ENCODE peak calls at places on chromosomes 16 and 17, in four cellular contexts. One of them, this sample, is unnamed.

GRCh38 chr17:43598359-43599045 is 52.4 kb upstream of the ETV4 start:
- DNase-seq in cardiac fibroblast: no peak
- DNase-seq in SK-N-SH: no peak
- DNase-seq in lung: no peak
- DNase-seq in this sample: no peak

GRCh38 chr16:56019274-56019673 is 144.1 kb upstream of the CES5A start:
- DNase-seq in SK-N-SH: peak
- DNase-seq in lung: no peak
- DNase-seq in cardiac fibroblast: no peak
- DNase-seq in this sample: no peak

GRCh38 chr16:16149710-16150116 is 73.6 kb downstream of the ABCC6 start:
- DNase-seq in cardiac fibroblast: no peak
- DNase-seq in lung: no peak
- DNase-seq in SK-N-SH: no peak
- DNase-seq in this sample: no peak

GRCh38 chr17:70017941-70018340 is 57.1 kb upstream of the KCNJ16 start:
- DNase-seq in lung: no peak
- DNase-seq in cardiac fibroblast: no peak
- DNase-seq in SK-N-SH: no peak
- DNase-seq in this sample: no peak

GRCh38 chr16:63080736-63081135 is 1044.5 kb upstream of the CDH8 start:
- DNase-seq in SK-N-SH: no peak
- DNase-seq in lung: no peak
- DNase-seq in cardiac fibroblast: no peak
- DNase-seq in this sample: no peak

GRCh38 chr17:978110-979093 is 1.2 kb downstream of the NXN start:
- DNase-seq in SK-N-SH: peak
- DNase-seq in cardiac fibroblast: peak
- DNase-seq in lung: no peak
- DNase-seq in this sample: no peak

GRCh38 chr17:65172511-65173136 is 35.5 kb downstream of the RGS9 start:
- DNase-seq in cardiac fibroblast: no peak
- DNase-seq in SK-N-SH: no peak
- DNase-seq in lung: no peak
- DNase-seq in this sample: no peak

GRCh38 chr17:36590082-36590481 is 1.6 kb upstream of the DHRS11 start:
- DNase-seq in cardiac fibroblast: peak
- DNase-seq in lung: no peak
- DNase-seq in SK-N-SH: no peak
- DNase-seq in this sample: no peak

GRCh38 chr16:74561626-74562025 is 45.3 kb downstream of the GLG1 start:
- DNase-seq in lung: no peak
- DNase-seq in cardiac fibroblast: no peak
- DNase-seq in SK-N-SH: no peak
- DNase-seq in this sample: no peak

GRCh38 chr16:14486520-14487303 is 143.3 kb downstream of the PARN start:
- DNase-seq in lung: peak
- DNase-seq in SK-N-SH: peak
- DNase-seq in cardiac fibroblast: peak
- DNase-seq in this sample: peak

GRCh38 chr17:59803377-59803757 is 89.4 kb downstream of the TUBD1 start:
- DNase-seq in cardiac fibroblast: no peak
- DNase-seq in SK-N-SH: no peak
- DNase-seq in lung: no peak
- DNase-seq in this sample: no peak

GRCh38 chr17:14748036-14748715 is 447.3 kb downstream of the HS3ST3B1 start:
- DNase-seq in lung: no peak
- DNase-seq in SK-N-SH: no peak
- DNase-seq in cardiac fibroblast: no peak
- DNase-seq in this sample: no peak

GRCh38 chr17:45648642-45649041 is 135.5 kb upstream of the CRHR1 start:
- DNase-seq in lung: no peak
- DNase-seq in SK-N-SH: peak
- DNase-seq in cardiac fibroblast: no peak
- DNase-seq in this sample: peak

GRCh38 chr16:58418601-58419000 is 26.3 kb downstream of the GINS3 start:
- DNase-seq in cardiac fibroblast: peak
- DNase-seq in lung: no peak
- DNase-seq in SK-N-SH: no peak
- DNase-seq in this sample: no peak

GRCh38 chr17:8140058-8140412 is 12.2 kb downstream of the PER1 start:
- DNase-seq in cardiac fibroblast: no peak
- DNase-seq in SK-N-SH: peak
- DNase-seq in lung: no peak
- DNase-seq in this sample: peak

GRCh38 chr17:67902531-67903231 is 77.4 kb downstream of the BPTF start:
- DNase-seq in SK-N-SH: no peak
- DNase-seq in lung: no peak
- DNase-seq in cardiac fibroblast: peak
- DNase-seq in this sample: no peak

GRCh38 chr16:57477531-57478202 is 8.6 kb downstream of the DOK4 start:
- DNase-seq in lung: no peak
- DNase-seq in SK-N-SH: peak
- DNase-seq in cardiac fibroblast: no peak
- DNase-seq in this sample: no peak

GRCh38 chr17:40938981-40939380 is 1.5 kb upstream of the KRT23 start:
- DNase-seq in cardiac fibroblast: no peak
- DNase-seq in SK-N-SH: no peak
- DNase-seq in lung: no peak
- DNase-seq in this sample: no peak

GRCh38 chr16:49684731-49685130 is 171.2 kb downstream of the ZNF423 start:
- DNase-seq in lung: no peak
- DNase-seq in SK-N-SH: no peak
- DNase-seq in cardiac fibroblast: no peak
- DNase-seq in this sample: no peak

GRCh38 chr17:81398855-81399451 is 3.7 kb downstream of the BAHCC1 start:
- DNase-seq in lung: no peak
- DNase-seq in SK-N-SH: no peak
- DNase-seq in cardiac fibroblast: no peak
- DNase-seq in this sample: no peak

GRCh38 chr16:22300427-22301071 is 3.3 kb downstream of the POLR3E start:
- DNase-seq in cardiac fibroblast: peak
- DNase-seq in SK-N-SH: peak
- DNase-seq in lung: peak
- DNase-seq in this sample: peak

GRCh38 chr16:72050769-72051464 is 3.4 kb upstream of the HP start:
- DNase-seq in cardiac fibroblast: no peak
- DNase-seq in SK-N-SH: no peak
- DNase-seq in lung: peak
- DNase-seq in this sample: no peak

GRCh38 chr16:12252616-12253015 is 276.1 kb downstream of the SNX29 start:
- DNase-seq in SK-N-SH: no peak
- DNase-seq in cardiac fibroblast: no peak
- DNase-seq in lung: no peak
- DNase-seq in this sample: no peak

GRCh38 chr17:7021993-7022778 is 664 bp upstream of the BCL6B start:
- DNase-seq in SK-N-SH: peak
- DNase-seq in cardiac fibroblast: peak
- DNase-seq in lung: peak
- DNase-seq in this sample: peak

GRCh38 chr16:13110124-13110796 is 208.9 kb downstream of the SHISA9 start:
- DNase-seq in SK-N-SH: no peak
- DNase-seq in lung: no peak
- DNase-seq in cardiac fibroblast: no peak
- DNase-seq in this sample: peak

GRCh38 chr16:69535123-69536050 is 30.4 kb upstream of the NFAT5 start:
- DNase-seq in lung: no peak
- DNase-seq in SK-N-SH: no peak
- DNase-seq in cardiac fibroblast: peak
- DNase-seq in this sample: no peak

GRCh38 chr17:61468263-61468907 is 16.2 kb downstream of the TBX4 start:
- DNase-seq in SK-N-SH: no peak
- DNase-seq in cardiac fibroblast: no peak
- DNase-seq in lung: no peak
- DNase-seq in this sample: no peak

GRCh38 chr16:12354296-12354818 is 377.8 kb downstream of the SNX29 start:
- DNase-seq in cardiac fibroblast: no peak
- DNase-seq in lung: no peak
- DNase-seq in SK-N-SH: no peak
- DNase-seq in this sample: no peak

GRCh38 chr16:2840914-2841313 is 10.8 kb downstream of the ZG16B start:
- DNase-seq in cardiac fibroblast: no peak
- DNase-seq in SK-N-SH: no peak
- DNase-seq in lung: no peak
- DNase-seq in this sample: no peak

GRCh38 chr16:54066451-54067056 is 220.0 kb downstream of the IRX3 start:
- DNase-seq in SK-N-SH: no peak
- DNase-seq in lung: no peak
- DNase-seq in cardiac fibroblast: peak
- DNase-seq in this sample: no peak

GRCh38 chr16:82629441-82630027 is 2.8 kb downstream of the CDH13 start:
- DNase-seq in lung: no peak
- DNase-seq in cardiac fibroblast: peak
- DNase-seq in SK-N-SH: no peak
- DNase-seq in this sample: no peak

GRCh38 chr16:87086156-87086555 is 231.0 kb downstream of the C16orf95 start:
- DNase-seq in SK-N-SH: no peak
- DNase-seq in cardiac fibroblast: peak
- DNase-seq in lung: no peak
- DNase-seq in this sample: no peak

GRCh38 chr17:29084476-29085148 is 41.7 kb downstream of the PIPOX start:
- DNase-seq in cardiac fibroblast: no peak
- DNase-seq in lung: no peak
- DNase-seq in SK-N-SH: peak
- DNase-seq in this sample: no peak

GRCh38 chr16:73071131-73071940 is 23.4 kb upstream of the ZFHX3 start:
- DNase-seq in cardiac fibroblast: peak
- DNase-seq in SK-N-SH: peak
- DNase-seq in lung: no peak
- DNase-seq in this sample: peak

GRCh38 chr16:67430504-67431076 is 331 bp upstream of the HSD11B2 start:
- DNase-seq in lung: no peak
- DNase-seq in SK-N-SH: peak
- DNase-seq in cardiac fibroblast: no peak
- DNase-seq in this sample: no peak

GRCh38 chr16:12675852-12676251 is 127.8 kb downstream of the CPPED1 start:
- DNase-seq in lung: no peak
- DNase-seq in SK-N-SH: no peak
- DNase-seq in cardiac fibroblast: peak
- DNase-seq in this sample: no peak

GRCh38 chr17:64278614-64279013 is 15.6 kb upstream of the TEX2 start:
- DNase-seq in lung: no peak
- DNase-seq in cardiac fibroblast: peak
- DNase-seq in SK-N-SH: no peak
- DNase-seq in this sample: no peak

GRCh38 chr17:50028207-50029120 is 27.4 kb upstream of the ITGA3 start:
- DNase-seq in lung: peak
- DNase-seq in cardiac fibroblast: peak
- DNase-seq in SK-N-SH: peak
- DNase-seq in this sample: peak

GRCh38 chr17:61460796-61461585 is 8.8 kb downstream of the TBX4 start:
- DNase-seq in SK-N-SH: no peak
- DNase-seq in cardiac fibroblast: no peak
- DNase-seq in lung: no peak
- DNase-seq in this sample: no peak

GRCh38 chr17:17706140-17707060 is 25.1 kb downstream of the RAI1 start:
- DNase-seq in SK-N-SH: no peak
- DNase-seq in lung: no peak
- DNase-seq in cardiac fibroblast: no peak
- DNase-seq in this sample: no peak
- TF ChIP-seq CTCF in SK-N-SH: no peak
- TF ChIP-seq CTCF in lung: no peak
- TF ChIP-seq CTCF in cardiac fibroblast: no peak
- TF ChIP-seq CTCF in this sample: peak

GRCh38 chr16:81076566-81077076 is 417 bp downstream of the C16orf46 start:
- DNase-seq in SK-N-SH: peak
- DNase-seq in cardiac fibroblast: peak
- DNase-seq in lung: peak
- DNase-seq in this sample: peak
- TF ChIP-seq CTCF in SK-N-SH: no peak
- TF ChIP-seq CTCF in cardiac fibroblast: no peak
- TF ChIP-seq CTCF in lung: no peak
- TF ChIP-seq CTCF in this sample: no peak

DNA sequence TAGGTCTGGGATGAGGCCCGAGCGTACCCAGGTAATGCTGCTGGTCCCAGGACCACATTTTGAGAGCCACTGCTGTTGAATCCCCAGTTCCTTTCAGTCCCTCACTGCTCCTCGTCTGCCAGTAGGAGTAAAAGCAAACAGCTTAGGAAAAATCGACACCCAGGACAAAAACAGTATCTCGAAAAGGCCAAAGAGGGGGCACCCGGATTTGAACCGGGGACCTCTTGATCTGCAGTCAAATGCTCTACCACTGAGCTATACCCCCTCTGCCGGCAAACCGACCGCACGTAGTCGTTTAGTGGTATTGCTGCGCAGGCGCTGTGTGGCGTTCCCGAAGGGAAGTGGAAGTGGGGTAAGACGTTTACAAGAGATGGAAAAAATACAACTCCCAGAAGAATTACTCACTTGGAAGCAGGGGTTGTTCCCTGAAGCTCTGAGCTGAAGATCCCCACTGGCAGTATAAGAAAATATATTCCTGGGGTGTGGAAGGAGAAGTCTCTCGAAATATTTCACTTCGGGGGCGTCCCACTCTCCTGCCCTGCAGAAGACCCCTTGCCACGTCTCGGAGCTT is 2.2 kb upstream of the PLXDC1 start:
- DNase-seq in cardiac fibroblast: peak
- DNase-seq in SK-N-SH: peak
- DNase-seq in lung: peak
- DNase-seq in this sample: peak
- TF ChIP-seq CTCF in cardiac fibroblast: peak
- TF ChIP-seq CTCF in SK-N-SH: no peak
- TF ChIP-seq CTCF in lung: no peak
- TF ChIP-seq CTCF in this sample: no peak

GRCh38 chr16:1429631-1430030 is 1.2 kb upstream of the PERCC1 start:
- DNase-seq in lung: no peak
- DNase-seq in SK-N-SH: no peak
- DNase-seq in cardiac fibroblast: no peak
- DNase-seq in this sample: no peak

GRCh38 chr16:1431497-1432270 is 806 bp downstream of the PERCC1 start:
- DNase-seq in SK-N-SH: no peak
- DNase-seq in cardiac fibroblast: no peak
- DNase-seq in lung: no peak
- DNase-seq in this sample: no peak

GRCh38 chr16:1430214-1430758 is 592 bp upstream of the PERCC1 start:
- DNase-seq in SK-N-SH: no peak
- DNase-seq in lung: no peak
- DNase-seq in cardiac fibroblast: no peak
- DNase-seq in this sample: no peak

GRCh38 chr16:1432388-1433262 is 1.7 kb downstream of the PERCC1 start:
- DNase-seq in SK-N-SH: no peak
- DNase-seq in cardiac fibroblast: no peak
- DNase-seq in lung: no peak
- DNase-seq in this sample: no peak

GRCh38 chr16:1430759-1431496 is at the start of gene PERCC1:
- DNase-seq in cardiac fibroblast: no peak
- DNase-seq in lung: no peak
- DNase-seq in SK-N-SH: peak
- DNase-seq in this sample: no peak
- TF ChIP-seq CTCF in cardiac fibroblast: no peak
- TF ChIP-seq CTCF in lung: no peak
- TF ChIP-seq CTCF in SK-N-SH: no peak
- TF ChIP-seq CTCF in this sample: no peak